ENCODE peak calls at places on chromosomes 6 and 20, in seven cellular contexts. One of them, this sample, is unnamed.

GRCh38 chr6:148776321-148776966 is 29.6 kb downstream of the UST start:
- DNase-seq in RWPE2: no peak
- DNase-seq in GM23338: no peak
- DNase-seq in GM23248: peak; percentile 91
- DNase-seq in sigmoid colon: no peak
- DNase-seq in cardiac muscle cell: no peak
- DNase-seq in H7: no peak
- DNase-seq in this sample: no peak

GRCh38 chr20:10177326-10177725 is 41.3 kb upstream of the SNAP25 start:
- DNase-seq in RWPE2: no peak
- DNase-seq in GM23338: no peak
- DNase-seq in GM23248: no peak
- DNase-seq in sigmoid colon: no peak
- DNase-seq in cardiac muscle cell: no peak
- DNase-seq in H7: no peak
- DNase-seq in this sample: no peak

GRCh38 chr6:137724495-137725211 is 142.4 kb upstream of the TNFAIP3 start:
- DNase-seq in RWPE2: no peak
- DNase-seq in GM23338: no peak
- DNase-seq in GM23248: no peak
- DNase-seq in sigmoid colon: peak; percentile 67
- DNase-seq in cardiac muscle cell: no peak
- DNase-seq in H7: no peak
- DNase-seq in this sample: no peak

GRCh38 chr6:388202-388903 is 3.2 kb upstream of the IRF4 start:
- DNase-seq in RWPE2: no peak
- DNase-seq in GM23338: no peak
- DNase-seq in GM23248: no peak
- DNase-seq in sigmoid colon: no peak
- DNase-seq in cardiac muscle cell: no peak
- DNase-seq in H7: no peak
- DNase-seq in this sample: no peak

GRCh38 chr20:57762531-57763234 is 52.9 kb upstream of the PMEPA1 start:
- DNase-seq in RWPE2: peak; percentile 55
- DNase-seq in GM23338: no peak
- DNase-seq in GM23248: no peak
- DNase-seq in sigmoid colon: peak; percentile 33
- DNase-seq in cardiac muscle cell: no peak
- DNase-seq in H7: no peak
- DNase-seq in this sample: no peak

GRCh38 chr6:33630014-33630413 is 8.9 kb downstream of the ITPR3 start:
- DNase-seq in RWPE2: no peak
- DNase-seq in GM23338: no peak
- DNase-seq in GM23248: no peak
- DNase-seq in sigmoid colon: no peak
- DNase-seq in cardiac muscle cell: no peak
- DNase-seq in H7: no peak
- DNase-seq in this sample: no peak

GRCh38 chr6:125943528-125944433 is 12.8 kb upstream of the HINT3 start:
- DNase-seq in RWPE2: no peak
- DNase-seq in GM23338: no peak
- DNase-seq in GM23248: no peak
- DNase-seq in sigmoid colon: no peak
- DNase-seq in cardiac muscle cell: no peak
- DNase-seq in H7: no peak
- DNase-seq in this sample: no peak

GRCh38 chr6:14743465-14744211 is 502.2 kb upstream of the JARID2 start:
- DNase-seq in RWPE2: peak; percentile 91
- DNase-seq in GM23338: no peak
- DNase-seq in GM23248: peak; percentile 99
- DNase-seq in sigmoid colon: peak; percentile 78
- DNase-seq in cardiac muscle cell: no peak
- DNase-seq in H7: no peak
- DNase-seq in this sample: no peak

GRCh38 chr6:15038013-15038791 is 207.7 kb upstream of the JARID2 start:
- DNase-seq in RWPE2: no peak
- DNase-seq in GM23338: peak; percentile 81
- DNase-seq in GM23248: no peak
- DNase-seq in sigmoid colon: no peak
- DNase-seq in cardiac muscle cell: no peak
- DNase-seq in H7: peak; percentile 49
- DNase-seq in this sample: no peak

GRCh38 chr6:52537001-52537753 is 39.7 kb downstream of the TRAM2 start:
- DNase-seq in RWPE2: no peak
- DNase-seq in GM23338: no peak
- DNase-seq in GM23248: peak; percentile 60
- DNase-seq in sigmoid colon: no peak
- DNase-seq in cardiac muscle cell: no peak
- DNase-seq in H7: no peak
- DNase-seq in this sample: no peak

GRCh38 chr20:35317416-35317815 is 25.2 kb upstream of the FAM83C start:
- DNase-seq in RWPE2: no peak
- DNase-seq in GM23338: no peak
- DNase-seq in GM23248: no peak
- DNase-seq in sigmoid colon: no peak
- DNase-seq in cardiac muscle cell: no peak
- DNase-seq in H7: no peak
- DNase-seq in this sample: no peak

GRCh38 chr6:53945765-53946407 is 151.1 kb downstream of the LRRC1 start:
- DNase-seq in RWPE2: no peak
- DNase-seq in GM23338: no peak
- DNase-seq in GM23248: no peak
- DNase-seq in sigmoid colon: no peak
- DNase-seq in cardiac muscle cell: no peak
- DNase-seq in H7: no peak
- DNase-seq in this sample: no peak

GRCh38 chr6:12717356-12717755 is 789 bp downstream of the PHACTR1 start:
- DNase-seq in RWPE2: no peak
- DNase-seq in GM23338: no peak
- DNase-seq in GM23248: peak; percentile 42
- DNase-seq in sigmoid colon: no peak
- DNase-seq in cardiac muscle cell: no peak
- DNase-seq in H7: no peak
- DNase-seq in this sample: no peak

GRCh38 chr6:116012471-116012949 is 48.2 kb downstream of the FRK start:
- DNase-seq in RWPE2: no peak
- DNase-seq in GM23338: no peak
- DNase-seq in GM23248: peak; percentile 21
- DNase-seq in sigmoid colon: no peak
- DNase-seq in cardiac muscle cell: no peak
- DNase-seq in H7: no peak
- DNase-seq in this sample: no peak

GRCh38 chr20:46893877-46894578 is 615 bp upstream of the EYA2 start:
- DNase-seq in RWPE2: no peak
- DNase-seq in GM23338: no peak
- DNase-seq in GM23248: no peak
- DNase-seq in sigmoid colon: no peak
- DNase-seq in cardiac muscle cell: no peak
- DNase-seq in H7: no peak
- DNase-seq in this sample: no peak

GRCh38 chr20:46894579-46894958 is at the start of gene EYA2:
- DNase-seq in RWPE2: no peak
- DNase-seq in GM23338: peak; percentile 59
- DNase-seq in GM23248: peak; percentile 42
- DNase-seq in sigmoid colon: no peak
- DNase-seq in cardiac muscle cell: peak; percentile 50
- DNase-seq in H7: peak; percentile 74
- DNase-seq in this sample: no peak

GRCh38 chr20:46895906-46896242 is 1.2 kb downstream of the EYA2 start:
- DNase-seq in RWPE2: no peak
- DNase-seq in GM23338: no peak
- DNase-seq in GM23248: no peak
- DNase-seq in sigmoid colon: no peak
- DNase-seq in cardiac muscle cell: no peak
- DNase-seq in H7: no peak
- DNase-seq in this sample: no peak

GRCh38 chr20:46893051-46893450 is 1.6 kb upstream of the EYA2 start:
- DNase-seq in RWPE2: no peak
- DNase-seq in GM23338: no peak
- DNase-seq in GM23248: no peak
- DNase-seq in sigmoid colon: no peak
- DNase-seq in cardiac muscle cell: no peak
- DNase-seq in H7: no peak
- DNase-seq in this sample: no peak

DNA sequence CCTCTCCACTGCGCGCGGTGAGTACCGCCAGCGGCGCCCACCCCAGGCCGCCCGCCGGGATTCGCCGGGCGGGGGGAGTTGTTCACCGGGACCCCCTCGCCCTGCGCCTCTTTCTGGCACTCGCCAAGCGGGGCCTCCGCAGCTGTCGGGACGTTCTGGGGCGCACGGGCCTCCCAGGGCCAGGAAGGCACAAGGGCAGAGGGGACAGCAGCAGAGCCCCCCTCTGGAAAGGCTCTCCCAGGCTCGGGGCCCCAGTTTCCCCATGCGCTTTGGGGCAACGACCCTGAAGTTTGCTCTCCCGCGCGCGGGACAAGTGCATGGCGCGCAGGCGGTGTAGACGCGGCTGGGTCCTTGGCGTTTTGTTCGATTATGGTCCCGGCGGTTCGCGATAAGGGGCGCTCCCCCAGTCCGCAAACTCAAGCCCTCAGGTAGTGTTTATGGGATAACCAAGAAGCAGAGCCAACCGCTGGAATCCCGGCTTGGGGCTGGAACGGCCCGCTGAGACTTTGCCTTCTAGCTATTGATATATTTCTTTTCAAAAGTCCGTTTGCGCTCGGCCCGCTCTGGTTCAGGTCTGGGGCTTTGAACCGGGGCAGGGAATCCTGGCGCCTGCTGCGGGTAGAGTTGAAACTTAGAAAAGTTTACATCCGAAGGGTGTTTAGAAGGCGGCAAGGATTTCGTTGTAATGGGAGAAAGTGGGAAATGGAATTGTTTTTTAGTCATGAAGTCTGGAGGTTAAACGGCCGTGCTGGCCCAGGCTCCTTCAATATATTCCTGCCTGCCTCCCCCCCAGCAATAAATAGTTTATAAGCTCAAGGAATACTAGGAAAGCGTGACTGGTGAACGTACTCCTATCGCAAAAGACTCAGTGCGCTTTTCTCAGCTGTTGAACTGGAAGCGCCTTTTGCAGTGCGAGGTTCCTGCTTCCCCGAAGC is 595 bp downstream of the EYA2 start:
- DNase-seq in RWPE2: no peak
- DNase-seq in GM23338: peak; percentile 67
- DNase-seq in GM23248: peak; percentile 41
- DNase-seq in sigmoid colon: no peak
- DNase-seq in cardiac muscle cell: peak; percentile 64
- DNase-seq in H7: peak; percentile 46
- DNase-seq in this sample: no peak
- H3K27me3 ChIP-seq in RWPE2: peaks cover 37% of the 10 kb centered on the region
- H3K27me3 ChIP-seq in GM23338: peaks cover 39% of the 10 kb centered on the region
- H3K27me3 ChIP-seq in GM23248: peaks cover 66% of the 10 kb centered on the region
- H3K27me3 ChIP-seq in sigmoid colon: peaks cover 58% of the 10 kb centered on the region
- H3K27me3 ChIP-seq in cardiac muscle cell: peaks cover 47% of the 10 kb centered on the region
- H3K27me3 ChIP-seq in H7: peaks cover 42% of the 10 kb centered on the region
- H3K27me3 ChIP-seq in this sample: peaks cover 47% of the 10 kb centered on the region

GRCh38 chr20:45313065-45313695 is 5.1 kb upstream of the MATN4 start:
- DNase-seq in RWPE2: peak; percentile 74
- DNase-seq in GM23338: no peak
- DNase-seq in GM23248: no peak
- DNase-seq in sigmoid colon: no peak
- DNase-seq in cardiac muscle cell: no peak
- DNase-seq in H7: no peak
- DNase-seq in this sample: no peak
- H3K27me3 ChIP-seq in RWPE2: peaks cover 30% of the 10 kb centered on the region
- H3K27me3 ChIP-seq in GM23338: peaks cover 12% of the 10 kb centered on the region
- H3K27me3 ChIP-seq in GM23248: peaks cover 8% of the 10 kb centered on the region
- H3K27me3 ChIP-seq in sigmoid colon: peaks cover 60% of the 10 kb centered on the region
- H3K27me3 ChIP-seq in cardiac muscle cell: peaks cover 6% of the 10 kb centered on the region
- H3K27me3 ChIP-seq in H7: peaks cover 8% of the 10 kb centered on the region
- H3K27me3 ChIP-seq in this sample: no peaks in the 10 kb centered on the region

DNA sequence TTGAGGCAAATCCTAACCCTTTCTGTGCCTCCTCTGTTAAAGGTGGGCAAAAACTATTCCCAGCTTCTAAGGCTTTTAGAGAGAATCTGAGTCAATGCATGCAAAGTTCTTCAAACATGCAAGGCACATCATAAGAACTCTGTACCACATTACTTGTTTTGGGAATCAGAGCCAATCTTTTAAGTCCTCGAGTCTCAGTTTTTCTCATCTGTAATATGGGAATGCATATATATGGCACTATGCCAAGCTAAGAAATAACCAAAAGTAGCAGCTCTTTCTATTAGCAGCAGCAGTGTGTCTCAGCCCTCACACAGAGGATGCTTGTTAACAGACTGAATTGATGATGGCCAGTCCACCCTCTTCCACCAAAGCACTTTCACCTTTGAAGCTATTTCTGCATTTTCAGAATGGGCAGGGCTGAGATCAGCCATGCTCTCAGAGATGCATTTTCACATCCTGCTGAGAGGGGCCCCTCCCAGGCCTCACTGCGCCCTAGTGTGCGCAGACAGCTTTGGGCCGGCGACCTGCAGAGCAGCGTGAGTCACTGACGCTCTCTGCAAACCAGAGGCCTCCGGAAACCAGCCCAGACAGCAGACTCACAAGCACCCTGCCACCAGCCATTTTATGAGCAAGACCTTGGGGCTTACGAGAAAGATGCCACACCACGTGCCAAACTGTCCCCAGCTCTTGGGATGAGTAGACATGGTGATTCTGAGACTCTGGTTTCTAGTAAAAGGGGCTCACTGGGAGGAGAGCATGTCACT is 138.0 kb downstream of the NFATC2 start:
- DNase-seq in RWPE2: no peak
- DNase-seq in GM23338: no peak
- DNase-seq in GM23248: no peak
- DNase-seq in sigmoid colon: no peak
- DNase-seq in cardiac muscle cell: no peak
- DNase-seq in H7: no peak
- DNase-seq in this sample: no peak
- H3K27me3 ChIP-seq in RWPE2: no peaks in the 10 kb centered on the region
- H3K27me3 ChIP-seq in GM23338: no peaks in the 10 kb centered on the region
- H3K27me3 ChIP-seq in GM23248: no peaks in the 10 kb centered on the region
- H3K27me3 ChIP-seq in sigmoid colon: no peaks in the 10 kb centered on the region
- H3K27me3 ChIP-seq in cardiac muscle cell: no peaks in the 10 kb centered on the region
- H3K27me3 ChIP-seq in H7: no peaks in the 10 kb centered on the region
- H3K27me3 ChIP-seq in this sample: no peaks in the 10 kb centered on the region

DNA sequence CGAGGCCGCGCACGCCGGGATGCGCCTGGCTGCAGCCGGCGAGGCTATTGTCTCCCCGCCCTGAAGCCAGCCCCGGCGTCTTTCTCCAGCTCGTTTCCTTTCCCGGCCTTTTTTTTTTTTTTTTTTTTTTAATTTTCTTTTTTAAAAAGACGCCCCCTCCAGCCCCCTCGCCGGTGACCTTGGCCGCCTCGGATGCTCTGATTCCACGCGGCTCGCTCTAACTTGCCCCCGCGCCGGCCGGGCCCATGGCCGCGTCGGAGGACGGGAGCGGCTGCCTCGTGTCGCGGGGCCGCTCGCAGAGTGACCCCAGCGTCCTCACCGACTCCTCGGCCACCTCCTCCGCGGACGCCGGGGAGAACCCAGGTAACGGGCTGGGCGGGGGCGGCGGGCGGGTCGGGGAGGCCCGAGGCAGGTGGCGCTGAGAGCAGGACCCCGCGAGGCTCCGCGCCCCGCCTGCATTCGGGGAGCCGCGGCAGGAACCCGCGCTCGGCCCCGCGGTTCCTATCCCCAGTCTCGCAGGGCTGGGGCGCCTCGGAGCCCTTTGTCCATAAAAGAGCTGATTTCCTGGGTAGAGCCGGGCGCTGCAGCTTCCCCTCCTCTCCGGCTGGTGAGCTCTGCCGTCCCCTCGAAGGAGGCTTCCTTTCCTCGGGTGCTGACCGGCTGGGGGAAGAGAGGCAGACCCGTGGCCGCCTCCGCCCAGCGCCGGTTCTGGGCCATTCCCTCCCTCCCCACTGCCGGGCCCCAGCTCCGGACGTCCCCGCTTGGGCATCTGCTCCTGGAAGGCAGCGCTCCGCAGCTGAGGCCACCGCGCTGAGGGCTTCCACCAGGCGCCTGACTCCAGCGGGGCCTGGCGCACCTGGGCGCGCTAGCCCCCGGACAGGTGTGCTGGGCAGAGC is 678 bp downstream of the PHACTR3 start:
- DNase-seq in RWPE2: no peak
- DNase-seq in GM23338: peak; percentile 60
- DNase-seq in GM23248: peak; percentile 15
- DNase-seq in sigmoid colon: no peak
- DNase-seq in cardiac muscle cell: no peak
- DNase-seq in H7: peak; percentile 87
- DNase-seq in this sample: no peak
- H3K27me3 ChIP-seq in RWPE2: peaks cover 98% of the 10 kb centered on the region
- H3K27me3 ChIP-seq in GM23338: peaks cover 88% of the 10 kb centered on the region
- H3K27me3 ChIP-seq in GM23248: peaks cover 22% of the 10 kb centered on the region
- H3K27me3 ChIP-seq in sigmoid colon: peaks cover 80% of the 10 kb centered on the region
- H3K27me3 ChIP-seq in cardiac muscle cell: peaks cover 40% of the 10 kb centered on the region
- H3K27me3 ChIP-seq in H7: peaks cover 58% of the 10 kb centered on the region
- H3K27me3 ChIP-seq in this sample: peaks cover 14% of the 10 kb centered on the region